ENCODE peak calls at places on chromosome 6, in ten cellular contexts. A, P, S, Q, G, E, V, B, I and D are unnamed samples.
A peak's percentile ranks its signal among the peaks of the same experiment; 100 is the strongest.

GRCh38 chr6:116217069-116217468 is 36.8 kb downstream of the TSPYL4 start:
- DNase-seq in G (no peak), A (peak; percentile 6), B (no peak), Q (peak; percentile 74), P (no peak), E (peak; percentile 65), S (no peak), V (peak; percentile 55), I (no peak), D (no peak)

GRCh38 chr6:79718509-79719247 is 87.5 kb downstream of the SH3BGRL2 start:
- DNase-seq in E (peak; percentile 30), S (no peak), A (no peak), V (no peak), Q (no peak), I (no peak), G (no peak), B (no peak), P (no peak), D (no peak)

GRCh38 chr6:34225551-34225950 is 11.1 kb upstream of the HMGA1 start:
- DNase-seq in I (no peak), S (no peak), B (no peak), V (no peak), G (no peak), E (no peak), P (no peak), A (no peak), Q (no peak), D (no peak)

GRCh38 chr6:54327631-54328030 is 19.4 kb downstream of the TINAG start:
- DNase-seq in I (no peak), P (no peak), B (no peak), Q (no peak), S (no peak), G (no peak), V (no peak), E (no peak), A (no peak), D (no peak)

GRCh38 chr6:6730831-6731230 is 142.3 kb downstream of the LY86 start:
- DNase-seq in A (no peak), P (no peak), G (no peak), Q (no peak), I (no peak), E (peak; percentile 90), V (peak; percentile 65), S (peak; percentile 84), B (no peak), D (no peak)

GRCh38 chr6:51062166-51062722 is 243.6 kb downstream of the TFAP2B start:
- DNase-seq in I (no peak), A (no peak), Q (no peak), E (no peak), P (no peak), G (no peak), B (no peak), V (no peak), S (no peak), D (no peak)

GRCh38 chr6:36949636-36950035 is 4.9 kb upstream of the PI16 start:
- DNase-seq in S (no peak), A (no peak), E (peak; percentile 32), P (no peak), Q (no peak), V (no peak), B (no peak), I (no peak), G (no peak), D (no peak)

GRCh38 chr6:140043357-140043756 is 668.9 kb upstream of the CITED2 start:
- DNase-seq in I (no peak), S (no peak), E (peak; percentile 60), V (peak; percentile 90), B (peak; percentile 95), P (no peak), A (no peak), Q (peak; percentile 28), G (no peak), D (no peak)

GRCh38 chr6:34583861-34584604 is 27.9 kb upstream of the SPDEF start:
- DNase-seq in I (no peak), V (no peak), A (no peak), S (no peak), E (no peak), Q (no peak), G (no peak), B (no peak), P (no peak), D (no peak)

GRCh38 chr6:4103929-4104328 is 25.0 kb upstream of the FAM217A start:
- DNase-seq in S (no peak), Q (no peak), B (peak; percentile 28), E (no peak), V (no peak), G (no peak), P (no peak), I (no peak), A (no peak), D (no peak)

GRCh38 chr6:154425034-154425433 is 68.4 kb upstream of the IPCEF1 start:
- DNase-seq in P (no peak), I (no peak), G (no peak), E (no peak), V (no peak), S (no peak), A (no peak), Q (no peak), B (no peak), D (no peak)

GRCh38 chr6:82245376-82245775 is 2.2 kb downstream of the IBTK start:
- DNase-seq in V (no peak), G (no peak), A (no peak), I (no peak), Q (no peak), B (no peak), E (no peak), S (no peak), P (no peak), D (no peak)

GRCh38 chr6:15066433-15067337 is 179.2 kb upstream of the JARID2 start:
- DNase-seq in G (no peak), Q (peak; percentile 86), B (peak; percentile 50), S (peak; percentile 40), A (no peak), I (peak; percentile 11), V (no peak), P (no peak), E (peak; percentile 78), D (no peak)

GRCh38 chr6:40252531-40253258 is 318.4 kb upstream of the MOCS1 start:
- DNase-seq in G (no peak), I (no peak), V (no peak), Q (no peak), B (no peak), S (no peak), E (no peak), P (no peak), A (no peak), D (no peak)

GRCh38 chr6:118372413-118372812 is 175.7 kb upstream of the PLN start:
- DNase-seq in S (peak; percentile 19), P (no peak), G (no peak), I (no peak), V (no peak), B (no peak), E (peak; percentile 42), A (no peak), Q (no peak), D (peak; percentile 77)

GRCh38 chr6:130632897-130633296 is 194.3 kb upstream of the SMLR1 start:
- DNase-seq in I (no peak), P (no peak), S (no peak), E (no peak), B (no peak), Q (no peak), V (no peak), A (no peak), G (no peak), D (no peak)

GRCh38 chr6:21163110-21163837 is 430.3 kb upstream of the SOX4 start:
- DNase-seq in V (no peak), B (no peak), Q (no peak), E (peak; percentile 62), P (no peak), A (no peak), G (no peak), S (no peak), I (no peak), D (no peak)